ENCODE peak calls at places on chromosomes 6 and 20, in seven cellular contexts. G, X, I, C, B, O and U are unnamed samples.

GRCh38 chr6:3164388-3164787 is 7.0 kb upstream of the TUBB2A start:
- DNase-seq in X (no peak), I (no peak), C (no peak), B (no peak), G (no peak), O (no peak), U (no peak)

GRCh38 chr20:62365814-62366369 is 1.2 kb downstream of the LAMA5 start:
- DNase-seq in C (no peak), I (peak), O (no peak), B (no peak), G (no peak), X (peak), U (no peak)

GRCh38 chr6:167898673-167899311 is 72.1 kb downstream of the AFDN start:
- DNase-seq in I (no peak), C (peak), G (no peak), B (peak), O (peak), X (no peak), U (no peak)

GRCh38 chr20:51027396-51027795 is 4.5 kb upstream of the KCNG1 start:
- DNase-seq in B (no peak), C (no peak), X (no peak), I (no peak), G (no peak), O (no peak), U (no peak)

GRCh38 chr6:150517175-150517574 is 82.5 kb upstream of the PLEKHG1 start:
- DNase-seq in X (no peak), B (no peak), C (no peak), G (no peak), I (no peak), O (no peak), U (peak)

GRCh38 chr20:41574802-41575389 is 43.3 kb downstream of the CHD6 start:
- DNase-seq in X (no peak), O (no peak), C (no peak), I (no peak), G (no peak), B (no peak), U (no peak)

GRCh38 chr20:25421107-25421506 is 13.6 kb downstream of the GINS1 start:
- DNase-seq in X (no peak), O (no peak), G (no peak), I (no peak), C (no peak), B (no peak), U (no peak)

GRCh38 chr6:56021943-56022342 is 146.6 kb upstream of the BMP5 start:
- DNase-seq in C (no peak), O (peak), B (no peak), I (no peak), X (no peak), G (no peak), U (no peak)

GRCh38 chr6:47309326-47310130 is at the start of gene TNFRSF21:
- DNase-seq in B (peak), I (peak), O (peak), X (peak), C (peak), G (peak), U (peak)

GRCh38 chr6:133959667-133960368 is 6.8 kb downstream of the TBPL1 start:
- DNase-seq in G (no peak), O (no peak), B (no peak), I (no peak), X (no peak), C (no peak), U (no peak)

GRCh38 chr6:152380993-152381898 is 255.9 kb downstream of the SYNE1 start:
- DNase-seq in C (peak), I (peak), X (peak), O (peak), G (no peak), B (no peak), U (no peak)

GRCh38 chr20:695165-695866 is 19.7 kb upstream of the SCRT2 start:
- DNase-seq in G (no peak), X (no peak), O (no peak), I (no peak), C (no peak), B (no peak), U (no peak)

GRCh38 chr6:26268659-26269402 is 96.2 kb upstream of the BTN3A2 start:
- DNase-seq in I (no peak), O (peak), X (no peak), C (no peak), G (no peak), B (no peak), U (peak)

GRCh38 chr6:114747995-114748625 is 405.3 kb upstream of the HS3ST5 start:
- DNase-seq in G (no peak), X (peak), O (peak), I (no peak), B (peak), C (peak), U (peak)

GRCh38 chr6:73642530-73642929 is 11.3 kb downstream of the SLC17A5 start:
- DNase-seq in C (no peak), G (no peak), X (no peak), O (no peak), B (no peak), I (no peak), U (no peak)

GRCh38 chr6:75666590-75666989 is 64.9 kb downstream of the SENP6 start:
- DNase-seq in G (no peak), I (no peak), C (no peak), X (no peak), O (no peak), B (no peak), U (no peak)

GRCh38 chr6:154782245-154782644 is 49.0 kb downstream of the SCAF8 start:
- DNase-seq in O (no peak), G (no peak), C (no peak), B (no peak), X (no peak), I (no peak), U (no peak)

GRCh38 chr20:55761787-55762186 is 243.5 kb downstream of the CBLN4 start:
- DNase-seq in C (no peak), X (no peak), B (no peak), O (no peak), I (no peak), G (no peak), U (no peak)

GRCh38 chr6:149933461-149933860 is 8.4 kb upstream of the ULBP2 start:
- DNase-seq in I (no peak), O (no peak), B (peak), C (no peak), X (no peak), G (no peak), U (no peak)

GRCh38 chr6:149153100-149153499 is 164.4 kb upstream of the TAB2 start:
- DNase-seq in X (no peak), I (no peak), C (no peak), G (no peak), B (no peak), O (no peak), U (no peak)

DNA sequence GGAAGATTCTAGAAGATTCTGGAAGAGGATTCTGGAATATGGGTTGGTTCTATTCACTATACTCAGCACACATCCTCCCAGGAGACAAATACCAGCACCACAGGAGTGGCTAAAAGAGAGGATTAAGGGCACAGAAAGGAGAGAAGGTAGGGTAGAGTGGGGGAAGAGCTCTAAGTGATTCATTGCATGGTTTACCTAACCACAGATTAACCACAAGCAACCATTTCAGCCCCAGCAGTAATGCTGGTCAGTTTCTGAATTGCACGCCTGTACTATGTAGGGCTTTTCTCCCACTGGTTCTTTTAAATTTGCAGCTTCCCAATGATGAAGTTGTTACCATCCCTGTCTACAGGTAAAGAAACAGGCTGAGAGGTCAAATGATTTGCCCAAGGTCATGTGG is 192.7 kb upstream of the PMEPA1 start:
- DNase-seq in I (no peak), G (no peak), C (peak), O (peak), X (no peak), B (peak), U (no peak)
- TF ChIP-seq CTCF in I (no peak), G (no peak), C (no peak), O (no peak), X (no peak), B (no peak), U (no peak)

DNA sequence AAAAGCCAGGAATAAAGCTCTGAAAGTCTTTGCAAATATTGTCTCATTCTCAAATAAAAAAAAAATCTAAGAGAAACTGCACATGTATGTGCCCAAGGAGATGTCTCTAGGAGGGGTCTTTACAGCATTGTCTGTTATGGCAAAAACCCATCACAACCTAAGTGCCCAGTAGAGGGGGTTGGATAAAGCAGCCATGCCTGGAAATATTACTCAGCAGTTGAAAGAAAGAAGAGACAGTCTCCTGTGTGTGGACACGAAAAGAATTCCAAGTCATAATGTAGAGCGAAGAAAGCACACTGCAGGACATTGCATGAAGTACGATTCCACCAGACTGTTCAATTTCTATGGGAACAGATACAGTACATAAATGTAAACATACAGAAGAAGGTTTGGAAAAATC is 7.3 kb upstream of the TGM2 start:
- DNase-seq in X (no peak), B (no peak), I (no peak), G (no peak), O (peak), C (peak), U (no peak)
- TF ChIP-seq CTCF in X (no peak), B (no peak), I (peak), G (peak), O (peak), C (peak), U (no peak)

DNA sequence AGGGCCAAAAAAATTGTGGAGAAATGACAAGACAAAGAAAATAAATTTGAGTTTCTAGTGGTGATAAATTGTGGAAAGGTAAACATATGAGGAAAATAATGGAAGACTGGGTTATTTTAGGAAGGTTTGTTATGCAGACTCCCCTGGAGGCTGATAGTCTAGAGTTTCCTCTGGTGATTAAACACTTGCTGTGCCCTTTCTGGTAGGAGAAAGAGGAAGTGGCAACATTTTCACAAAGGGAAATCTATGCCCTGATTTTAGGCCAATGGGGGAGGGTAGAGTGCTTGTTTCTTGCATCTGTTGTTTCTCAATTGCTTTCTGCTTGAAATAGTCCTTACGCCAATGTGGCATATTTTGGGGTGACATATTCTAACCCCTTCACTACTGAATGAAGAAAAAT is 129.1 kb upstream of the DOK5 start:
- DNase-seq in G (no peak), B (no peak), O (no peak), X (no peak), I (no peak), C (no peak), U (no peak)
- TF ChIP-seq CTCF in G (no peak), B (no peak), O (no peak), X (no peak), I (no peak), C (no peak), U (no peak)

DNA sequence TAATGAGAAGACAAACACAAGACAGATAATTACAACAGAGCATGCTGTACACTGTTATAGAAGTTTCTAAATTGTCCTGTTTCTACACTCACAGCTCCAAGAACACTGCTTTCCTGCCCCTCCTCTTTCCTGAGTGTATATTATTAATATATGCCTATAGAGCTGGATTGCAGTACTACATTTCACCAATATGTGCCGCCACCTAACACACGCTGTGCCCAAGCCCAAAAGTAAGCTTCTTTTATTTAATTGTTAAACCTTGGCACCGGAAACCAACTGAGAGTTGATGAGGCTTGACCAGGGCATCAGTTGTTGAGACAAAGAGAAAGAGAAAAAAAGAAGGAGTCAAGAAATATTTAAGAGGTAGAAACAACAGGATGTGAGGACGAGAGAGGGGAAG is 16.0 kb upstream of the PTPRT start:
- DNase-seq in O (no peak), X (no peak), I (no peak), G (no peak), B (no peak), C (no peak), U (no peak)
- TF ChIP-seq CTCF in O (no peak), X (no peak), I (no peak), G (peak), B (no peak), C (no peak), U (no peak)

GRCh38 chr20:44018684-44019637 is 104.3 kb downstream of the TOX2 start:
- DNase-seq in O (no peak), C (no peak), X (no peak), B (no peak), I (no peak), G (no peak), U (no peak)
- TF ChIP-seq CTCF in O (no peak), C (no peak), X (no peak), B (no peak), I (no peak), G (no peak), U (no peak)

GRCh38 chr6:38720295-38720694 is 5.2 kb downstream of the DNAH8 start:
- DNase-seq in G (no peak), B (no peak), X (no peak), I (no peak), C (peak), O (peak), U (no peak)
- TF ChIP-seq CTCF in G (no peak), B (no peak), X (no peak), I (no peak), C (peak), O (peak), U (no peak)

GRCh38 chr6:52286798-52287432 is 2.4 kb upstream of the MCM3 start:
- DNase-seq in C (peak), I (peak), X (peak), G (no peak), B (peak), O (peak), U (peak)
- TF ChIP-seq CTCF in C (peak), I (peak), X (peak), G (peak), B (peak), O (peak), U (peak)

DNA sequence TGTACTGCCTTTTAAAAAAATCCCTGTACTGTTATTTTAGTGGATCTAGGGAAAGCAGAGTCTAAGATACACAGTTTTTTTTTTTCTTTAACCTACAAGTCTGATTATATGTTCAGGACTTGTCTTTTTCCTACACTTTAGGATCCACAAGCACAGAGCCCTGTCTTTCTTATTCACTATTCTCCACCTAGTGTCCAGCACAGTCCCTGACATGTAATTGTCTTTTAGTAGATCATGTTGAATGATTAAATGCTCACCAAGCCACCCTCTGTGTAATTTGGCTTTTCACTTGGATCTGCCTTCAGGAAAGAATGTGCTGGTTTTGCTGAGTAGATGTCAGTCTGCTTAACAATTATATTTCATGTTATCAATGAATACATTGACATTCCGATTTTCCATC is 35.8 kb upstream of the YWHAB start:
- DNase-seq in I (no peak), O (no peak), G (no peak), X (no peak), B (no peak), C (no peak), U (no peak)
- TF ChIP-seq CTCF in I (no peak), O (no peak), G (peak), X (no peak), B (no peak), C (no peak), U (no peak)